ENCODE peak calls at places on chromosomes 11 and 22, in six cellular contexts. D is MG63, G is A549, P is sigmoid colon, U is foreskin fibroblast, H is lower lobe of right lung. Q is an unnamed sample.

GRCh38 chr22:36332623-36333331 is 55.0 kb downstream of the MYH9 start:
- DNase-seq in D (no peak), G (peak; percentile 59), P (no peak), U (peak; percentile 67), H (peak; percentile 61), Q (no peak)

GRCh38 chr11:32602657-32603410 is 19.2 kb downstream of the EIF3M start:
- DNase-seq in D (no peak), G (no peak), P (no peak), U (peak; percentile 26), H (no peak), Q (no peak)

GRCh38 chr11:111765984-111766833 is at the start of gene PPP2R1B:
- DNase-seq in D (peak; percentile 68), G (peak; percentile 62), P (peak; percentile 85), U (peak; percentile 82), H (peak; percentile 78), Q (peak; percentile 89)

GRCh38 chr22:46614070-46614931 is 5.9 kb upstream of the GRAMD4 start:
- DNase-seq in D (no peak), G (no peak), P (no peak), U (no peak), H (peak; percentile 62), Q (no peak)

GRCh38 chr11:1567721-1568100 is 4.4 kb downstream of the DUSP8 start:
- DNase-seq in D (no peak), G (no peak), P (no peak), U (no peak), H (no peak), Q (no peak)

GRCh38 chr11:75946531-75947530 is 131.8 kb downstream of the UVRAG start:
- DNase-seq in D (no peak), G (no peak), P (peak; percentile 66), U (peak; percentile 67), H (no peak), Q (no peak)

GRCh38 chr22:46732041-46732379 is 6.0 kb downstream of the CERK start:
- DNase-seq in D (no peak), G (no peak), P (no peak), U (no peak), H (no peak), Q (no peak)

GRCh38 chr22:38006906-38007305 is 22.6 kb upstream of the SOX10 start:
- DNase-seq in D (no peak), G (no peak), P (no peak), U (no peak), H (no peak), Q (no peak)

GRCh38 chr11:69170704-69171103 is 15.0 kb downstream of the SMIM38 start:
- DNase-seq in D (no peak), G (no peak), P (no peak), U (no peak), H (no peak), Q (peak; percentile 61)

GRCh38 chr11:69654660-69655478 is 13.9 kb downstream of the CCND1 start:
- DNase-seq in D (peak; percentile 52), G (peak; percentile 95), P (peak; percentile 57), U (peak; percentile 72), H (no peak), Q (peak; percentile 65)

GRCh38 chr11:67419330-67420049 is 4.0 kb downstream of the CARNS1 start:
- DNase-seq in D (no peak), G (no peak), P (no peak), U (no peak), H (no peak), Q (no peak)

GRCh38 chr22:50062509-50063135 is 4.5 kb upstream of the TTLL8 start:
- DNase-seq in D (no peak), G (no peak), P (no peak), U (no peak), H (peak; percentile 39), Q (no peak)

GRCh38 chr22:37634505-37635002 is 4.9 kb upstream of the SH3BP1 start:
- DNase-seq in D (no peak), G (no peak), P (no peak), U (peak; percentile 38), H (no peak), Q (no peak)

GRCh38 chr22:44557064-44557748 is 59.2 kb upstream of the RTL6 start:
- DNase-seq in D (no peak), G (no peak), P (no peak), U (no peak), H (peak; percentile 10), Q (peak; percentile 13)

GRCh38 chr11:17581036-17581731 is 34.1 kb downstream of the OTOG start:
- DNase-seq in D (no peak), G (no peak), P (no peak), U (no peak), H (no peak), Q (no peak)

DNA sequence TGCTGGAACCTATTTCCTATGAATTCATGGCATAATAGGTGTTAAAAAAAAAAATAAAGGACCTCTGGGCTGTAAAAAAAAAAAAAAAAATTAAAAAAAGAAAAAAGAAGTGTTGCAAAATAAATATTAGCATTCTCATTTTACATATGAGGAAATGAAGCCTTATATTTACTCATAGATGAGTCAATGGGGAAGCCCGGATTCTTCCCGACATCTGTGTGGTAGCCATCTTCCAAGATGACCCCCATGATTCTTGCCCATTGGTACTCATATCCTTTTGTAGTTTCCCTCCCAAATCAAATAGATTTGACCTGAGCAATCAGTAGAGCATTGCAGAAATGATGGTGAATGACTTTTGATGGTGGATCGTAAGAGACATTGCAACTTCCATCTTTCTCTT is 3.0 kb upstream of the SWAP70 start:
- DNase-seq in D (no peak), G (peak; percentile 74), P (no peak), U (peak; percentile 26), H (no peak), Q (no peak)
- H3K4me3 ChIP-seq in D (no peak overlapping the region), G (no peak overlapping the region), P (no peak overlapping the region), U (no peak overlapping the region), H (no peak overlapping the region), Q (no peak overlapping the region)

GRCh38 chr11:64891215-64891848 is 12.9 kb upstream of the EHD1 start:
- DNase-seq in D (no peak), G (no peak), P (no peak), U (no peak), H (no peak), Q (no peak)
- H3K4me3 ChIP-seq in D (no peak overlapping the region), G (peak overlapping the region; percentile 49), P (no peak overlapping the region), U (no peak overlapping the region), H (no peak overlapping the region), Q (no peak overlapping the region)

GRCh38 chr11:128522943-128523518 is 64.3 kb downstream of the ETS1 start:
- DNase-seq in D (no peak), G (no peak), P (no peak), U (peak; percentile 30), H (no peak), Q (no peak)

GRCh38 chr11:128522063-128522942 is 65.1 kb downstream of the ETS1 start:
- DNase-seq in D (peak; percentile 98), G (peak; percentile 87), P (peak; percentile 97), U (peak; percentile 99), H (peak; percentile 95), Q (peak; percentile 97)

GRCh38 chr11:128521697-128522062 is 65.7 kb downstream of the ETS1 start:
- DNase-seq in D (peak; percentile 30), G (no peak), P (no peak), U (no peak), H (peak; percentile 51), Q (peak; percentile 71)

GRCh38 chr11:128524172-128524571 is 63.2 kb downstream of the ETS1 start:
- DNase-seq in D (no peak), G (no peak), P (no peak), U (peak; percentile 66), H (no peak), Q (no peak)

GRCh38 chr11:128523616-128524015 is 63.7 kb downstream of the ETS1 start:
- DNase-seq in D (no peak), G (no peak), P (no peak), U (peak; percentile 65), H (no peak), Q (no peak)
- H3K4me3 ChIP-seq in D (peak overlapping the region; percentile 94), G (no peak overlapping the region), P (no peak overlapping the region), U (no peak overlapping the region), H (peak overlapping the region; percentile 71), Q (no peak overlapping the region)

DNA sequence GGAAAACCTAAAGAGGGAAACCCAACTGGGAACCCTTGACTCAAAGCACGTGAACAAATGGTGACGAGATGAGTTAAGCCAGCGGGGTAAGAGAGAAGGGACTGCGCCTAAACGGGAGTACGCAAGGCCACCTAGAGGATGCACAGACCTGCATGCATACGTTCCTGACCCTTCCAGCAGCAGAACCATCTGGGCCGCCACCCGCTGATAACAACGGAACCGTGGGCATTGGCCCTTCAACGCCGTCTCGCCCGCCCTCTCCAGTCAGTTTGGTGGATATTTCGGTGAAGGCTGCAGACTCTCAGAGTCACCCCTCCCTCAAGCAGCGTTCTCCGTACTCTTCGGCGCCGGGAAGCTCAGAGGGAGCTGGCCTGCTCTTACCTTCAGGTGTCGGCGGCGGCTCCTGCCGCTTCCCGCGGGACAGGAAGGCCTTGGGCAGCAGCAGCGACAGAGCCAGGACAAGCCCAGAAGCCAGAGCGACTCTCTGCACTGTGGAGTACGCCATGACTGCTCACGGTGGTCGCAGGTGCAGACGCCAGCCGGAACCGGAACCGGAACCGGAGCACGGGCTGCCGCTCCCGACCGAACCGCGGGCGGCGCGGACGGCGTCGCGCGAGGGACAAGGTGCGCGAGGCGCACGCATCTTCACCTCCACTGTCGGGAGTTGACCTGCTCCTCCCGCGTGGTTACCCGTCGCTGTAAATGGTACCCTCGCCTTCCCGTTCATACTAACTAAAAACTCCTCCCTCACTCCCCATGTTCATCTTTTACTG is at the start of gene RIC3:
- DNase-seq in D (no peak), G (peak; percentile 29), P (peak; percentile 69), U (no peak), H (peak; percentile 60), Q (peak; percentile 79)
- H3K4me3 ChIP-seq in D (no peak within 1 kb of the TSS), G (peak within 1 kb of the TSS; percentile 54), P (peak within 1 kb of the TSS; percentile 74), U (no peak within 1 kb of the TSS), H (peak within 1 kb of the TSS; percentile 64), Q (peak within 1 kb of the TSS; percentile 50)

DNA sequence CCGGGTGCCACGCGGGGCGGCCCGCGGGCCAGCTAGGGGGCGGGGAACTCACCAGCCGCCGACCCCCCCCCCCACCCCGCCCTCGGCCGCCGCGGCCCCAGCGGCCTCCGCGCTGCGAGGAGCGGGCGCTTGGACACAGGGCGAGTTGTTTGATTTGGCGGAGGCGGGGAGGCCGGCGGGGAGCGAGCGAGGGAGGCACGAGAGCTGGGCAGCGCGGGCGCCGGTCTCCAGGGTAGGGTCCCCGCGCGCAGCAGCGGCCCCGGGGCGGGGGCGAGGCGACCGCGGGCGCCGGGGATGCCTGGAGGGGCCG is 64.3 kb downstream of the NAV2 start:
- DNase-seq in D (no peak), G (peak; percentile 7), P (no peak), U (peak; percentile 47), H (no peak), Q (peak; percentile 79)
- H3K4me3 ChIP-seq in D (no peak overlapping the region), G (peak overlapping the region; percentile 64), P (peak overlapping the region; percentile 55), U (peak overlapping the region; percentile 54), H (peak overlapping the region; percentile 55), Q (peak overlapping the region; percentile 48)

Q was measured in upper lobe of right lung.